ENCODE peak calls at places on chromosomes 1 and 21, in nine cellular contexts. One of them, this sample, is unnamed.

GRCh38 chr1:18261891-18262290 is 154.3 kb downstream of the IGSF21 start:
- DNase-seq in sigmoid colon: no peak
- DNase-seq in ovary: no peak
- DNase-seq in psoas muscle: no peak
- DNase-seq in gastrocnemius medialis: no peak
- DNase-seq in breast epithelium: no peak
- DNase-seq in lower lobe of right lung: no peak
- DNase-seq in pancreas: no peak
- DNase-seq in CD8-positive, alpha-beta T cell: no peak
- DNase-seq in this sample: no peak

GRCh38 chr1:36157115-36157903 is 1.3 kb downstream of the MAP7D1 start:
- DNase-seq in pancreas: no peak
- DNase-seq in sigmoid colon: no peak
- DNase-seq in ovary: no peak
- DNase-seq in CD8-positive, alpha-beta T cell: no peak
- DNase-seq in lower lobe of right lung: no peak
- DNase-seq in gastrocnemius medialis: no peak
- DNase-seq in breast epithelium: no peak
- DNase-seq in psoas muscle: no peak
- DNase-seq in this sample: no peak

GRCh38 chr21:42841156-42841915 is 38.0 kb downstream of the WDR4 start:
- DNase-seq in pancreas: no peak
- DNase-seq in CD8-positive, alpha-beta T cell: no peak
- DNase-seq in gastrocnemius medialis: no peak
- DNase-seq in lower lobe of right lung: peak; percentile 25
- DNase-seq in ovary: peak; percentile 30
- DNase-seq in sigmoid colon: peak; percentile 58
- DNase-seq in breast epithelium: peak; percentile 39
- DNase-seq in psoas muscle: no peak
- DNase-seq in this sample: no peak

GRCh38 chr1:52659356-52659755 is 26.4 kb downstream of the SHISAL2A start:
- DNase-seq in pancreas: no peak
- DNase-seq in ovary: no peak
- DNase-seq in lower lobe of right lung: no peak
- DNase-seq in breast epithelium: no peak
- DNase-seq in CD8-positive, alpha-beta T cell: no peak
- DNase-seq in gastrocnemius medialis: no peak
- DNase-seq in psoas muscle: no peak
- DNase-seq in sigmoid colon: no peak
- DNase-seq in this sample: no peak

GRCh38 chr21:33980276-33980916 is 64.8 kb upstream of the ATP5PO start:
- DNase-seq in psoas muscle: no peak
- DNase-seq in gastrocnemius medialis: no peak
- DNase-seq in lower lobe of right lung: no peak
- DNase-seq in CD8-positive, alpha-beta T cell: no peak
- DNase-seq in ovary: no peak
- DNase-seq in pancreas: no peak
- DNase-seq in breast epithelium: no peak
- DNase-seq in sigmoid colon: no peak
- DNase-seq in this sample: no peak

GRCh38 chr21:31255846-31256395 is 88.1 kb downstream of the TIAM1 start:
- DNase-seq in psoas muscle: no peak
- DNase-seq in breast epithelium: no peak
- DNase-seq in CD8-positive, alpha-beta T cell: no peak
- DNase-seq in lower lobe of right lung: no peak
- DNase-seq in ovary: no peak
- DNase-seq in pancreas: no peak
- DNase-seq in gastrocnemius medialis: no peak
- DNase-seq in sigmoid colon: no peak
- DNase-seq in this sample: no peak

GRCh38 chr1:208047476-208047934 is 136.6 kb upstream of the CD34 start:
- DNase-seq in gastrocnemius medialis: peak; percentile 81
- DNase-seq in breast epithelium: no peak
- DNase-seq in ovary: peak; percentile 96
- DNase-seq in pancreas: peak; percentile 70
- DNase-seq in sigmoid colon: peak; percentile 95
- DNase-seq in lower lobe of right lung: peak; percentile 64
- DNase-seq in psoas muscle: peak; percentile 85
- DNase-seq in CD8-positive, alpha-beta T cell: no peak
- DNase-seq in this sample: no peak

GRCh38 chr21:36946949-36947371 is 19.5 kb downstream of the HLCS start:
- DNase-seq in sigmoid colon: no peak
- DNase-seq in CD8-positive, alpha-beta T cell: no peak
- DNase-seq in ovary: no peak
- DNase-seq in pancreas: no peak
- DNase-seq in gastrocnemius medialis: no peak
- DNase-seq in lower lobe of right lung: no peak
- DNase-seq in psoas muscle: no peak
- DNase-seq in breast epithelium: no peak
- DNase-seq in this sample: no peak

GRCh38 chr21:18443686-18444085 is 40.1 kb upstream of the TMPRSS15 start:
- DNase-seq in gastrocnemius medialis: no peak
- DNase-seq in ovary: no peak
- DNase-seq in breast epithelium: no peak
- DNase-seq in sigmoid colon: no peak
- DNase-seq in psoas muscle: no peak
- DNase-seq in CD8-positive, alpha-beta T cell: no peak
- DNase-seq in lower lobe of right lung: no peak
- DNase-seq in pancreas: no peak
- DNase-seq in this sample: no peak

GRCh38 chr1:82179162-82179561 is 378.4 kb downstream of the ADGRL2 start:
- DNase-seq in pancreas: no peak
- DNase-seq in sigmoid colon: no peak
- DNase-seq in gastrocnemius medialis: no peak
- DNase-seq in ovary: no peak
- DNase-seq in psoas muscle: no peak
- DNase-seq in CD8-positive, alpha-beta T cell: no peak
- DNase-seq in breast epithelium: no peak
- DNase-seq in lower lobe of right lung: no peak
- DNase-seq in this sample: no peak

GRCh38 chr1:9211291-9211811 is 23.2 kb upstream of the H6PD start:
- DNase-seq in breast epithelium: no peak
- DNase-seq in psoas muscle: no peak
- DNase-seq in sigmoid colon: no peak
- DNase-seq in gastrocnemius medialis: no peak
- DNase-seq in ovary: no peak
- DNase-seq in CD8-positive, alpha-beta T cell: no peak
- DNase-seq in lower lobe of right lung: no peak
- DNase-seq in pancreas: no peak
- DNase-seq in this sample: no peak

GRCh38 chr21:26912466-26912865 is 54.4 kb downstream of the ADAMTS5 start:
- DNase-seq in lower lobe of right lung: no peak
- DNase-seq in ovary: no peak
- DNase-seq in pancreas: no peak
- DNase-seq in gastrocnemius medialis: no peak
- DNase-seq in sigmoid colon: no peak
- DNase-seq in breast epithelium: no peak
- DNase-seq in CD8-positive, alpha-beta T cell: no peak
- DNase-seq in psoas muscle: no peak
- DNase-seq in this sample: no peak

GRCh38 chr1:228937851-228938247 is 202.6 kb downstream of the RHOU start:
- DNase-seq in breast epithelium: no peak
- DNase-seq in ovary: no peak
- DNase-seq in gastrocnemius medialis: no peak
- DNase-seq in CD8-positive, alpha-beta T cell: no peak
- DNase-seq in pancreas: no peak
- DNase-seq in lower lobe of right lung: no peak
- DNase-seq in sigmoid colon: peak; percentile 76
- DNase-seq in psoas muscle: peak; percentile 32
- DNase-seq in this sample: no peak

GRCh38 chr1:235295902-235296350 is 32.1 kb downstream of the ARID4B start:
- DNase-seq in CD8-positive, alpha-beta T cell: no peak
- DNase-seq in psoas muscle: no peak
- DNase-seq in sigmoid colon: no peak
- DNase-seq in breast epithelium: no peak
- DNase-seq in lower lobe of right lung: no peak
- DNase-seq in ovary: no peak
- DNase-seq in gastrocnemius medialis: no peak
- DNase-seq in pancreas: peak; percentile 81
- DNase-seq in this sample: no peak

GRCh38 chr1:12609469-12610003 is 8.5 kb downstream of the DHRS3 start:
- DNase-seq in ovary: no peak
- DNase-seq in psoas muscle: no peak
- DNase-seq in pancreas: no peak
- DNase-seq in gastrocnemius medialis: no peak
- DNase-seq in breast epithelium: no peak
- DNase-seq in CD8-positive, alpha-beta T cell: no peak
- DNase-seq in sigmoid colon: no peak
- DNase-seq in lower lobe of right lung: no peak
- DNase-seq in this sample: no peak

GRCh38 chr1:179817056-179817455 is 60.5 kb downstream of the TOR1AIP2 start:
- DNase-seq in psoas muscle: no peak
- DNase-seq in CD8-positive, alpha-beta T cell: no peak
- DNase-seq in pancreas: no peak
- DNase-seq in lower lobe of right lung: no peak
- DNase-seq in sigmoid colon: peak; percentile 46
- DNase-seq in gastrocnemius medialis: no peak
- DNase-seq in breast epithelium: no peak
- DNase-seq in ovary: no peak
- DNase-seq in this sample: no peak

GRCh38 chr1:179816196-179816960 is 61.2 kb downstream of the TOR1AIP2 start:
- DNase-seq in lower lobe of right lung: no peak
- DNase-seq in psoas muscle: peak; percentile 63
- DNase-seq in pancreas: no peak
- DNase-seq in CD8-positive, alpha-beta T cell: no peak
- DNase-seq in ovary: peak; percentile 71
- DNase-seq in breast epithelium: no peak
- DNase-seq in gastrocnemius medialis: peak; percentile 43
- DNase-seq in sigmoid colon: peak; percentile 73
- DNase-seq in this sample: no peak

GRCh38 chr1:179817789-179818188 is 59.8 kb downstream of the TOR1AIP2 start:
- DNase-seq in CD8-positive, alpha-beta T cell: no peak
- DNase-seq in lower lobe of right lung: no peak
- DNase-seq in gastrocnemius medialis: peak; percentile 62
- DNase-seq in pancreas: no peak
- DNase-seq in breast epithelium: no peak
- DNase-seq in psoas muscle: peak; percentile 80
- DNase-seq in ovary: peak; percentile 83
- DNase-seq in sigmoid colon: peak; percentile 80
- DNase-seq in this sample: no peak

GRCh38 chr1:179818743-179819173 is 58.8 kb downstream of the TOR1AIP2 start:
- DNase-seq in psoas muscle: peak; percentile 51
- DNase-seq in gastrocnemius medialis: peak; percentile 24
- DNase-seq in sigmoid colon: peak; percentile 66
- DNase-seq in CD8-positive, alpha-beta T cell: no peak
- DNase-seq in ovary: peak; percentile 57
- DNase-seq in lower lobe of right lung: no peak
- DNase-seq in pancreas: no peak
- DNase-seq in breast epithelium: no peak
- DNase-seq in this sample: no peak

GRCh38 chr1:179818260-179818659 is 59.3 kb downstream of the TOR1AIP2 start:
- DNase-seq in ovary: no peak
- DNase-seq in sigmoid colon: peak; percentile 34
- DNase-seq in CD8-positive, alpha-beta T cell: no peak
- DNase-seq in gastrocnemius medialis: no peak
- DNase-seq in breast epithelium: no peak
- DNase-seq in psoas muscle: no peak
- DNase-seq in lower lobe of right lung: no peak
- DNase-seq in pancreas: no peak
- DNase-seq in this sample: no peak
- H3K27ac ChIP-seq in ovary: no peak overlapping the region
- H3K27ac ChIP-seq in sigmoid colon: no peak overlapping the region
- H3K27ac ChIP-seq in CD8-positive, alpha-beta T cell: no peak overlapping the region
- H3K27ac ChIP-seq in gastrocnemius medialis: peak overlapping the region; percentile 28
- H3K27ac ChIP-seq in breast epithelium: no peak overlapping the region
- H3K27ac ChIP-seq in psoas muscle: no peak overlapping the region
- H3K27ac ChIP-seq in lower lobe of right lung: no peak overlapping the region
- H3K27ac ChIP-seq in pancreas: no peak overlapping the region
- H3K27ac ChIP-seq in this sample: no peak overlapping the region

GRCh38 chr1:151133339-151133761 is 13.1 kb downstream of the SEMA6C start:
- DNase-seq in gastrocnemius medialis: peak; percentile 19
- DNase-seq in lower lobe of right lung: no peak
- DNase-seq in CD8-positive, alpha-beta T cell: no peak
- DNase-seq in psoas muscle: no peak
- DNase-seq in breast epithelium: no peak
- DNase-seq in sigmoid colon: no peak
- DNase-seq in pancreas: no peak
- DNase-seq in ovary: peak; percentile 84
- DNase-seq in this sample: no peak
- H3K27me3 ChIP-seq in gastrocnemius medialis: no peaks in the 10 kb centered on the region
- H3K27me3 ChIP-seq in lower lobe of right lung: no peaks in the 10 kb centered on the region
- H3K27me3 ChIP-seq in CD8-positive, alpha-beta T cell: no peaks in the 10 kb centered on the region
- H3K27me3 ChIP-seq in psoas muscle: no peaks in the 10 kb centered on the region
- H3K27me3 ChIP-seq in breast epithelium: no peaks in the 10 kb centered on the region
- H3K27me3 ChIP-seq in sigmoid colon: no peaks in the 10 kb centered on the region
- H3K27me3 ChIP-seq in pancreas: peaks cover 8% of the 10 kb centered on the region
- H3K27me3 ChIP-seq in ovary: no peaks in the 10 kb centered on the region
- H3K27me3 ChIP-seq in this sample: no peaks in the 10 kb centered on the region

DNA sequence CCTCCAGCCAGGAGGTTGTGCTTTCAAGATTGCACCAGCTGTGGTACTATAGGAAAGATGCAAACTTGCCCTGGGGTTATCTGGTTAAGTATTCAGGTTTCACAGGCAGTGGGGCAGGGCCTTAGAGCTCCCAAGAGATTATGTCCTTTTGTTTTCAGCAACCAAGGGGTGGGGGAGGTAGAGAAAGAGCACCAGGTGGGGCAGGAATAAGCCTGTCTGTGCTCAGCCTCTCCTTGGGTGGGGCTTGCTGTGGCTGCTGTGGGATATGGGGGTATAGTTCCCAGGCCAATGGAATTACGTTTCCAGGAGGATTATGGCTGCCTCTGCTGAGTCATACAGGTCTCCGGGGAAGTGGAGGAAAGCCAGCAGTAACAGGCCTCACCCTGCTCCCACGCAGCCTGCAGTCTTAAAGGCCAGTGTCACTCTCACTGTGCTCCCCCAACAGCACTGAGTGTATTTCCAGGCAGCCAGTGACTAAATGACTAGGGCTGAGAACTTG is 508.6 kb downstream of the RWDD3 start:
- DNase-seq in breast epithelium: no peak
- DNase-seq in sigmoid colon: no peak
- DNase-seq in ovary: no peak
- DNase-seq in CD8-positive, alpha-beta T cell: no peak
- DNase-seq in pancreas: no peak
- DNase-seq in gastrocnemius medialis: no peak
- DNase-seq in psoas muscle: no peak
- DNase-seq in lower lobe of right lung: no peak
- DNase-seq in this sample: no peak
- H3K4me3 ChIP-seq in breast epithelium: no peak overlapping the region
- H3K4me3 ChIP-seq in sigmoid colon: no peak overlapping the region
- H3K4me3 ChIP-seq in ovary: no peak overlapping the region
- H3K4me3 ChIP-seq in CD8-positive, alpha-beta T cell: no peak overlapping the region
- H3K4me3 ChIP-seq in pancreas: no peak overlapping the region
- H3K4me3 ChIP-seq in gastrocnemius medialis: no peak overlapping the region
- H3K4me3 ChIP-seq in psoas muscle: no peak overlapping the region
- H3K4me3 ChIP-seq in lower lobe of right lung: no peak overlapping the region
- H3K4me3 ChIP-seq in this sample: no peak overlapping the region

DNA sequence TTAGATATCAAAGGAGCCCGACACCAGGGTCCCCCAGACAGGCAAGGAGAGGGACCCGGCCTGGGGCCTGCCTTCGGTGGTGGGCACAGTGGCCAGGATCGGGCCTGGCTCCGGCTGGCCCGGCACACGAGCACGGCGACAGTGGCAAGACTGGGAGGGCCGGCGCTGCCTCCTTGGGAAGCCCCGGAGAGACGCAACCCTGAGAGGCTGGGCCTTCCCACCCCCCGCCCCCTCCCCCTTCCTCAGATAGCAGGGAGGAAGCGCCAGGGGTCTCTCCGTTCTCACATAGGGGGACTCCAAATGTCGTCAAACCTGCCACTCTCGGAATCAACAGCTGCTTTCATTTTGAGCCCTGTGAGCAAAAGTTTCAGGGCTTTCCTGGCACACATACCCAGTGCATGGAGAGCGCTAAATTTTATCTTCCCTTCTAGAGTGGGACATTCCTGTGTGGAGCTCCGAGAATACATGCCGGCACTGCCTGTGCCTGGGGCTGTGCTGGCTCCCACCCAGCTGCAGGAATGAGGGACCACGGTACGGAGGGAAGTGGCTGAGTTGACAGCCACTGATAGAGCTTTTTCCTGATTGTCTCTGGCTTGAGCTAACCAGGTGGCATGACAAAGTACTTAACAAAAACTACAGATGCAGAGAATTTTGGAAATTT is 62.4 kb downstream of the CD247 start:
- DNase-seq in ovary: peak; percentile 49
- DNase-seq in breast epithelium: no peak
- DNase-seq in pancreas: peak; percentile 38
- DNase-seq in gastrocnemius medialis: peak; percentile 21
- DNase-seq in CD8-positive, alpha-beta T cell: peak; percentile 49
- DNase-seq in sigmoid colon: peak; percentile 65
- DNase-seq in lower lobe of right lung: no peak
- DNase-seq in psoas muscle: no peak
- DNase-seq in this sample: no peak
- H3K27ac ChIP-seq in ovary: peak overlapping the region; percentile 62
- H3K27ac ChIP-seq in breast epithelium: peak overlapping the region; percentile 89
- H3K27ac ChIP-seq in pancreas: peak overlapping the region; percentile 76
- H3K27ac ChIP-seq in gastrocnemius medialis: peak overlapping the region; percentile 93
- H3K27ac ChIP-seq in CD8-positive, alpha-beta T cell: peak overlapping the region; percentile 84
- H3K27ac ChIP-seq in sigmoid colon: peak overlapping the region; percentile 79
- H3K27ac ChIP-seq in lower lobe of right lung: peak overlapping the region; percentile 82
- H3K27ac ChIP-seq in psoas muscle: peak overlapping the region; percentile 90
- H3K27ac ChIP-seq in this sample: no peak overlapping the region

This sample was measured in iPS DF 6.9.